ENCODE peak calls at places on chromosomes 4 and X, in ten cellular contexts. I, U, P, Z, B, K, O, F, C and R are unnamed samples.

GRCh38 chr4:3077796-3078195 is 3.3 kb downstream of the HTT start:
- DNase-seq in I (no peak), U (no peak), P (no peak), Z (no peak), B (peak), K (no peak), O (no peak), F (peak), C (no peak), R (no peak)

GRCh38 chr4:8238061-8238511 is 31.5 kb upstream of the HTRA3 start:
- DNase-seq in I (peak), U (no peak), P (no peak), Z (no peak), B (no peak), K (peak), O (no peak), F (peak), C (no peak), R (no peak)

GRCh38 chrX:11757729-11758399 is at the start of gene MSL3:
- DNase-seq in I (peak), U (no peak), P (peak), Z (peak), B (peak), K (peak), O (peak), F (peak), C (peak), R (no peak)

GRCh38 chr4:7377223-7377865 is 57.4 kb downstream of the PSAPL1 start:
- DNase-seq in I (no peak), U (no peak), P (no peak), Z (no peak), B (no peak), K (no peak), O (no peak), F (no peak), C (peak), R (no peak)

GRCh38 chrX:121010218-121010617 is 24.7 kb upstream of the CT47A1 start:
- DNase-seq in I (no peak), U (no peak), P (no peak), Z (no peak), B (no peak), K (no peak), O (no peak), F (no peak), C (peak), R (no peak)

GRCh38 chr4:58138786-58139185 is 1028.6 kb upstream of the IGFBP7 start:
- DNase-seq in I (no peak), U (no peak), P (no peak), Z (no peak), B (no peak), K (no peak), O (no peak), F (no peak), C (no peak), R (no peak)

GRCh38 chrX:7372843-7373525 is 225.0 kb upstream of the PUDP start:
- DNase-seq in I (no peak), U (no peak), P (no peak), Z (peak), B (no peak), K (no peak), O (no peak), F (no peak), C (peak), R (no peak)

GRCh38 chr4:173503330-173504180 is 26.5 kb downstream of the HAND2 start:
- DNase-seq in I (no peak), U (peak), P (peak), Z (no peak), B (no peak), K (no peak), O (no peak), F (no peak), C (no peak), R (no peak)

GRCh38 chr4:188911707-188912106 is 772.5 kb downstream of the TRIML1 start:
- DNase-seq in I (no peak), U (no peak), P (no peak), Z (no peak), B (no peak), K (no peak), O (no peak), F (no peak), C (no peak), R (no peak)

GRCh38 chrX:40003982-40004535 is 93.7 kb downstream of the BCOR start:
- DNase-seq in I (no peak), U (no peak), P (no peak), Z (no peak), B (no peak), K (no peak), O (no peak), F (no peak), C (no peak), R (no peak)

GRCh38 chr4:100707786-100708185 is 190.0 kb upstream of the EMCN start:
- DNase-seq in I (no peak), U (no peak), P (no peak), Z (no peak), B (no peak), K (no peak), O (no peak), F (no peak), C (peak), R (no peak)

GRCh38 chr4:108492816-108493595 is 127.4 kb upstream of the RPL34 start:
- DNase-seq in I (peak), U (no peak), P (peak), Z (peak), B (no peak), K (no peak), O (no peak), F (peak), C (peak), R (no peak)

GRCh38 chr4:140150886-140151699 is 2.9 kb downstream of the MAML3 start:
- DNase-seq in I (peak), U (peak), P (peak), Z (peak), B (peak), K (peak), O (peak), F (peak), C (peak), R (peak)

GRCh38 chrX:447052-447451 is 60.3 kb upstream of the PPP2R3B start:
- DNase-seq in I (no peak), U (no peak), P (no peak), Z (no peak), B (no peak), K (no peak), O (no peak), F (no peak), C (no peak), R (no peak)

GRCh38 chrX:68822641-68823410 is 6.0 kb upstream of the EFNB1 start:
- DNase-seq in I (peak), U (no peak), P (peak), Z (peak), B (peak), K (no peak), O (peak), F (peak), C (peak), R (no peak)

GRCh38 chr4:8769645-8770517 is 101.8 kb downstream of the HMX1 start:
- DNase-seq in I (no peak), U (no peak), P (no peak), Z (no peak), B (no peak), K (no peak), O (no peak), F (no peak), C (no peak), R (no peak)

GRCh38 chr4:97987019-97987648 is 156.1 kb downstream of the STPG2 start:
- DNase-seq in I (peak), U (no peak), P (no peak), Z (no peak), B (peak), K (no peak), O (no peak), F (peak), C (peak), R (no peak)

GRCh38 chrX:11499076-11500044 is 166.4 kb downstream of the ARHGAP6 start:
- DNase-seq in I (peak), U (no peak), P (no peak), Z (peak), B (no peak), K (no peak), O (no peak), F (peak), C (peak), R (no peak)

GRCh38 chr4:20839957-20840356 is 139.7 kb downstream of the PACRGL start:
- DNase-seq in I (peak), U (no peak), P (no peak), Z (peak), B (no peak), K (no peak), O (no peak), F (no peak), C (peak), R (no peak)

GRCh38 chr4:152224223-152224622 is 311.7 kb downstream of the FBXW7 start:
- DNase-seq in I (no peak), U (no peak), P (no peak), Z (no peak), B (no peak), K (no peak), O (no peak), F (no peak), C (no peak), R (no peak)

GRCh38 chr4:63786181-63786580 is 623.1 kb downstream of the TECRL start:
- DNase-seq in I (no peak), U (no peak), P (no peak), Z (no peak), B (no peak), K (no peak), O (no peak), F (no peak), C (no peak), R (no peak)

GRCh38 chr4:27289704-27290103 is 429.1 kb downstream of the STIM2 start:
- DNase-seq in I (no peak), U (no peak), P (no peak), Z (no peak), B (no peak), K (no peak), O (no peak), F (no peak), C (no peak), R (no peak)

GRCh38 chr4:71553605-71554004 is 214.8 kb downstream of the SLC4A4 start:
- DNase-seq in I (peak), U (no peak), P (no peak), Z (peak), B (no peak), K (no peak), O (no peak), F (peak), C (no peak), R (no peak)
- TF ChIP-seq CTCF in I (peak), U (peak), P (peak), Z (peak), B (peak), K (peak), O (no peak), F (peak), C (peak), R (no peak)

GRCh38 chrX:24693453-24694202 is at the start of gene POLA1:
- DNase-seq in I (peak), U (peak), P (peak), Z (peak), B (peak), K (peak), O (peak), F (peak), C (peak), R (peak)
- TF ChIP-seq CTCF in I (peak), U (peak), P (no peak), Z (peak), B (no peak), K (no peak), O (peak), F (no peak), C (no peak), R (no peak)

GRCh38 chr4:127601029-127601428 is 31.7 kb upstream of the INTU start:
- DNase-seq in I (no peak), U (no peak), P (no peak), Z (peak), B (no peak), K (no peak), O (no peak), F (no peak), C (peak), R (no peak)
- TF ChIP-seq CTCF in I (peak), U (peak), P (no peak), Z (peak), B (no peak), K (no peak), O (no peak), F (no peak), C (peak), R (no peak)

GRCh38 chr4:148704291-148704690 is 262.1 kb upstream of the NR3C2 start:
- DNase-seq in I (no peak), U (no peak), P (no peak), Z (no peak), B (no peak), K (no peak), O (no peak), F (no peak), C (no peak), R (no peak)
- TF ChIP-seq CTCF in I (no peak), U (no peak), P (no peak), Z (no peak), B (no peak), K (no peak), O (no peak), F (no peak), C (no peak), R (no peak)

DNA sequence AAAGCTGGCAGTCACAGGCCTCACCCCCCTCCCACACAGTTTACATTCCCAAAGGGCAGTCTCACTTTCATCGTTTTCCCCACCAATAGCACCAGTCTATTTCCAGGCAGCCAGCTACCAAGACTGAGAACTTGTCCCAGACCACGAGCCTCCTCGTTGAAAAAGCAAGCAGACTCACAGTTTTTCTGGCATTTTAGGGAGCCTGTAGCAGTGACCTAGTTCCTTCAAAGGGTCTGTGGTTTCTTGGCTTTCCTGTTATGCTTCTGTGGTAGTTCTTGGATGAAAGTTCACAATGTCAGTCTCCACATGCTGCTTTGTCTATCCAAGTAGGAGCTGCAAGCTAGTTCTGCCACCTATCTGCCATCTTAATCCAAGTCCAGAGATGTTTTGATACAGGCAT is 151.6 kb upstream of the ZC4H2 start:
- DNase-seq in I (no peak), U (no peak), P (no peak), Z (no peak), B (no peak), K (no peak), O (no peak), F (no peak), C (no peak), R (no peak)
- TF ChIP-seq CTCF in I (no peak), U (no peak), P (no peak), Z (no peak), B (no peak), K (no peak), O (no peak), F (no peak), C (no peak), R (no peak)